ENCODE peak calls at places on chromosomes 5 and 9, in ten cellular contexts. One of them, this sample, is unnamed.

GRCh38 chr5:99721487-99721886 is 792.7 kb upstream of the CHD1 start:
- DNase-seq in SJCRH30: no peak
- DNase-seq in T follicular helper cell: no peak
- DNase-seq in GM23338: no peak
- DNase-seq in PC-3: peak
- DNase-seq in activated CD8-positive, alpha-beta memory T cell treated with anti-CD3 and anti-CD28 coated beads for 48 hours: no peak
- DNase-seq in activated T-cell treated with anti-CD3 and anti-CD28 coated beads, Interleukin-2, amount 50 U/mL, for 4 hours: no peak
- DNase-seq in tibial nerve: no peak
- DNase-seq in kidney tubule cell: no peak
- DNase-seq in foreskin keratinocyte: no peak
- DNase-seq in this sample: no peak

GRCh38 chr9:13719410-13719809 is 439.9 kb upstream of the MPDZ start:
- DNase-seq in GM23338: no peak
- DNase-seq in PC-3: peak
- DNase-seq in T follicular helper cell: no peak
- DNase-seq in SJCRH30: peak
- DNase-seq in foreskin keratinocyte: peak
- DNase-seq in activated CD8-positive, alpha-beta memory T cell treated with anti-CD3 and anti-CD28 coated beads for 48 hours: no peak
- DNase-seq in kidney tubule cell: peak
- DNase-seq in activated T-cell treated with anti-CD3 and anti-CD28 coated beads, Interleukin-2, amount 50 U/mL, for 4 hours: no peak
- DNase-seq in tibial nerve: no peak
- DNase-seq in this sample: peak

GRCh38 chr9:137176302-137177182 is 4.7 kb upstream of the TMEM210 start:
- DNase-seq in activated CD8-positive, alpha-beta memory T cell treated with anti-CD3 and anti-CD28 coated beads for 48 hours: no peak
- DNase-seq in PC-3: peak
- DNase-seq in foreskin keratinocyte: no peak
- DNase-seq in tibial nerve: no peak
- DNase-seq in GM23338: peak
- DNase-seq in T follicular helper cell: no peak
- DNase-seq in activated T-cell treated with anti-CD3 and anti-CD28 coated beads, Interleukin-2, amount 50 U/mL, for 4 hours: no peak
- DNase-seq in kidney tubule cell: peak
- DNase-seq in SJCRH30: peak
- DNase-seq in this sample: peak

GRCh38 chr5:172455511-172456061 is 1.3 kb upstream of the SH3PXD2B start:
- DNase-seq in PC-3: no peak
- DNase-seq in SJCRH30: peak
- DNase-seq in T follicular helper cell: no peak
- DNase-seq in activated T-cell treated with anti-CD3 and anti-CD28 coated beads, Interleukin-2, amount 50 U/mL, for 4 hours: no peak
- DNase-seq in foreskin keratinocyte: peak
- DNase-seq in activated CD8-positive, alpha-beta memory T cell treated with anti-CD3 and anti-CD28 coated beads for 48 hours: no peak
- DNase-seq in tibial nerve: no peak
- DNase-seq in GM23338: no peak
- DNase-seq in kidney tubule cell: no peak
- DNase-seq in this sample: peak

GRCh38 chr9:14031015-14031414 is 282.9 kb downstream of the NFIB start:
- DNase-seq in kidney tubule cell: peak
- DNase-seq in GM23338: peak
- DNase-seq in activated T-cell treated with anti-CD3 and anti-CD28 coated beads, Interleukin-2, amount 50 U/mL, for 4 hours: no peak
- DNase-seq in PC-3: no peak
- DNase-seq in activated CD8-positive, alpha-beta memory T cell treated with anti-CD3 and anti-CD28 coated beads for 48 hours: no peak
- DNase-seq in T follicular helper cell: no peak
- DNase-seq in tibial nerve: no peak
- DNase-seq in foreskin keratinocyte: peak
- DNase-seq in SJCRH30: peak
- DNase-seq in this sample: no peak

GRCh38 chr5:142974449-142974848 is 204.3 kb downstream of the ARHGAP26 start:
- DNase-seq in activated CD8-positive, alpha-beta memory T cell treated with anti-CD3 and anti-CD28 coated beads for 48 hours: no peak
- DNase-seq in SJCRH30: no peak
- DNase-seq in GM23338: no peak
- DNase-seq in PC-3: no peak
- DNase-seq in activated T-cell treated with anti-CD3 and anti-CD28 coated beads, Interleukin-2, amount 50 U/mL, for 4 hours: no peak
- DNase-seq in foreskin keratinocyte: no peak
- DNase-seq in tibial nerve: no peak
- DNase-seq in kidney tubule cell: no peak
- DNase-seq in T follicular helper cell: no peak
- DNase-seq in this sample: no peak

GRCh38 chr5:176611435-176611834 is 1.5 kb upstream of the GPRIN1 start:
- DNase-seq in SJCRH30: peak
- DNase-seq in T follicular helper cell: peak
- DNase-seq in foreskin keratinocyte: peak
- DNase-seq in activated CD8-positive, alpha-beta memory T cell treated with anti-CD3 and anti-CD28 coated beads for 48 hours: no peak
- DNase-seq in tibial nerve: peak
- DNase-seq in kidney tubule cell: peak
- DNase-seq in PC-3: peak
- DNase-seq in GM23338: peak
- DNase-seq in activated T-cell treated with anti-CD3 and anti-CD28 coated beads, Interleukin-2, amount 50 U/mL, for 4 hours: peak
- DNase-seq in this sample: peak

GRCh38 chr9:95912773-95913172 is 37.3 kb downstream of the ERCC6L2 start:
- DNase-seq in SJCRH30: no peak
- DNase-seq in activated CD8-positive, alpha-beta memory T cell treated with anti-CD3 and anti-CD28 coated beads for 48 hours: no peak
- DNase-seq in foreskin keratinocyte: no peak
- DNase-seq in T follicular helper cell: no peak
- DNase-seq in kidney tubule cell: no peak
- DNase-seq in GM23338: no peak
- DNase-seq in activated T-cell treated with anti-CD3 and anti-CD28 coated beads, Interleukin-2, amount 50 U/mL, for 4 hours: no peak
- DNase-seq in PC-3: no peak
- DNase-seq in tibial nerve: no peak
- DNase-seq in this sample: no peak

GRCh38 chr5:127442085-127442484 is 75.4 kb upstream of the PRRC1 start:
- DNase-seq in T follicular helper cell: no peak
- DNase-seq in foreskin keratinocyte: no peak
- DNase-seq in activated T-cell treated with anti-CD3 and anti-CD28 coated beads, Interleukin-2, amount 50 U/mL, for 4 hours: no peak
- DNase-seq in GM23338: peak
- DNase-seq in PC-3: peak
- DNase-seq in tibial nerve: no peak
- DNase-seq in activated CD8-positive, alpha-beta memory T cell treated with anti-CD3 and anti-CD28 coated beads for 48 hours: no peak
- DNase-seq in SJCRH30: peak
- DNase-seq in kidney tubule cell: no peak
- DNase-seq in this sample: peak

GRCh38 chr5:143213231-143213850 is 190.1 kb downstream of the NR3C1 start:
- DNase-seq in tibial nerve: no peak
- DNase-seq in T follicular helper cell: no peak
- DNase-seq in activated T-cell treated with anti-CD3 and anti-CD28 coated beads, Interleukin-2, amount 50 U/mL, for 4 hours: no peak
- DNase-seq in foreskin keratinocyte: peak
- DNase-seq in GM23338: no peak
- DNase-seq in PC-3: no peak
- DNase-seq in kidney tubule cell: peak
- DNase-seq in activated CD8-positive, alpha-beta memory T cell treated with anti-CD3 and anti-CD28 coated beads for 48 hours: no peak
- DNase-seq in SJCRH30: no peak
- DNase-seq in this sample: no peak

GRCh38 chr9:13269589-13270452 is 9.7 kb downstream of the MPDZ start:
- DNase-seq in SJCRH30: no peak
- DNase-seq in activated CD8-positive, alpha-beta memory T cell treated with anti-CD3 and anti-CD28 coated beads for 48 hours: no peak
- DNase-seq in activated T-cell treated with anti-CD3 and anti-CD28 coated beads, Interleukin-2, amount 50 U/mL, for 4 hours: no peak
- DNase-seq in GM23338: no peak
- DNase-seq in tibial nerve: no peak
- DNase-seq in T follicular helper cell: no peak
- DNase-seq in foreskin keratinocyte: no peak
- DNase-seq in PC-3: no peak
- DNase-seq in kidney tubule cell: no peak
- DNase-seq in this sample: no peak

GRCh38 chr5:148984333-148984732 is 78.5 kb downstream of the SH3TC2 start:
- DNase-seq in foreskin keratinocyte: peak
- DNase-seq in activated T-cell treated with anti-CD3 and anti-CD28 coated beads, Interleukin-2, amount 50 U/mL, for 4 hours: no peak
- DNase-seq in SJCRH30: peak
- DNase-seq in kidney tubule cell: peak
- DNase-seq in GM23338: peak
- DNase-seq in PC-3: peak
- DNase-seq in tibial nerve: no peak
- DNase-seq in T follicular helper cell: no peak
- DNase-seq in activated CD8-positive, alpha-beta memory T cell treated with anti-CD3 and anti-CD28 coated beads for 48 hours: no peak
- DNase-seq in this sample: peak

GRCh38 chr5:172533399-172534228 is 79.3 kb upstream of the SH3PXD2B start:
- DNase-seq in activated CD8-positive, alpha-beta memory T cell treated with anti-CD3 and anti-CD28 coated beads for 48 hours: no peak
- DNase-seq in activated T-cell treated with anti-CD3 and anti-CD28 coated beads, Interleukin-2, amount 50 U/mL, for 4 hours: no peak
- DNase-seq in PC-3: no peak
- DNase-seq in tibial nerve: no peak
- DNase-seq in kidney tubule cell: no peak
- DNase-seq in foreskin keratinocyte: peak
- DNase-seq in T follicular helper cell: no peak
- DNase-seq in SJCRH30: no peak
- DNase-seq in GM23338: no peak
- DNase-seq in this sample: no peak

GRCh38 chr9:133584167-133584558 is 25.0 kb downstream of the FAM163B start:
- DNase-seq in GM23338: no peak
- DNase-seq in PC-3: no peak
- DNase-seq in activated CD8-positive, alpha-beta memory T cell treated with anti-CD3 and anti-CD28 coated beads for 48 hours: no peak
- DNase-seq in kidney tubule cell: no peak
- DNase-seq in SJCRH30: no peak
- DNase-seq in tibial nerve: no peak
- DNase-seq in activated T-cell treated with anti-CD3 and anti-CD28 coated beads, Interleukin-2, amount 50 U/mL, for 4 hours: no peak
- DNase-seq in T follicular helper cell: no peak
- DNase-seq in foreskin keratinocyte: no peak
- DNase-seq in this sample: no peak

GRCh38 chr9:131449276-131449675 is 53.4 kb upstream of the POMT1 start:
- DNase-seq in foreskin keratinocyte: no peak
- DNase-seq in T follicular helper cell: no peak
- DNase-seq in activated T-cell treated with anti-CD3 and anti-CD28 coated beads, Interleukin-2, amount 50 U/mL, for 4 hours: no peak
- DNase-seq in SJCRH30: no peak
- DNase-seq in PC-3: no peak
- DNase-seq in tibial nerve: no peak
- DNase-seq in kidney tubule cell: no peak
- DNase-seq in activated CD8-positive, alpha-beta memory T cell treated with anti-CD3 and anti-CD28 coated beads for 48 hours: no peak
- DNase-seq in GM23338: no peak
- DNase-seq in this sample: no peak

GRCh38 chr5:96432245-96433065 is 593 bp downstream of the PCSK1 start:
- DNase-seq in tibial nerve: no peak
- DNase-seq in activated T-cell treated with anti-CD3 and anti-CD28 coated beads, Interleukin-2, amount 50 U/mL, for 4 hours: no peak
- DNase-seq in activated CD8-positive, alpha-beta memory T cell treated with anti-CD3 and anti-CD28 coated beads for 48 hours: no peak
- DNase-seq in GM23338: peak
- DNase-seq in SJCRH30: no peak
- DNase-seq in kidney tubule cell: no peak
- DNase-seq in foreskin keratinocyte: no peak
- DNase-seq in PC-3: no peak
- DNase-seq in T follicular helper cell: no peak
- DNase-seq in this sample: no peak

GRCh38 chr5:31106742-31107546 is 86.5 kb upstream of the CDH6 start:
- DNase-seq in foreskin keratinocyte: no peak
- DNase-seq in activated T-cell treated with anti-CD3 and anti-CD28 coated beads, Interleukin-2, amount 50 U/mL, for 4 hours: no peak
- DNase-seq in kidney tubule cell: peak
- DNase-seq in GM23338: peak
- DNase-seq in activated CD8-positive, alpha-beta memory T cell treated with anti-CD3 and anti-CD28 coated beads for 48 hours: no peak
- DNase-seq in SJCRH30: peak
- DNase-seq in T follicular helper cell: no peak
- DNase-seq in PC-3: peak
- DNase-seq in tibial nerve: no peak
- DNase-seq in this sample: no peak

GRCh38 chr5:139131881-139132480 is 66.2 kb downstream of the SIL1 start:
- DNase-seq in tibial nerve: no peak
- DNase-seq in foreskin keratinocyte: no peak
- DNase-seq in SJCRH30: no peak
- DNase-seq in T follicular helper cell: no peak
- DNase-seq in activated CD8-positive, alpha-beta memory T cell treated with anti-CD3 and anti-CD28 coated beads for 48 hours: no peak
- DNase-seq in activated T-cell treated with anti-CD3 and anti-CD28 coated beads, Interleukin-2, amount 50 U/mL, for 4 hours: no peak
- DNase-seq in GM23338: no peak
- DNase-seq in kidney tubule cell: no peak
- DNase-seq in PC-3: no peak
- DNase-seq in this sample: no peak

GRCh38 chr5:111639912-111640311 is 117.1 kb downstream of the NREP start:
- DNase-seq in foreskin keratinocyte: no peak
- DNase-seq in GM23338: no peak
- DNase-seq in kidney tubule cell: no peak
- DNase-seq in T follicular helper cell: no peak
- DNase-seq in activated CD8-positive, alpha-beta memory T cell treated with anti-CD3 and anti-CD28 coated beads for 48 hours: no peak
- DNase-seq in PC-3: no peak
- DNase-seq in SJCRH30: no peak
- DNase-seq in tibial nerve: no peak
- DNase-seq in activated T-cell treated with anti-CD3 and anti-CD28 coated beads, Interleukin-2, amount 50 U/mL, for 4 hours: no peak
- DNase-seq in this sample: no peak

GRCh38 chr5:180785794-180786221 is 16.8 kb downstream of the MGAT1 start:
- DNase-seq in T follicular helper cell: no peak
- DNase-seq in activated CD8-positive, alpha-beta memory T cell treated with anti-CD3 and anti-CD28 coated beads for 48 hours: no peak
- DNase-seq in foreskin keratinocyte: peak
- DNase-seq in PC-3: peak
- DNase-seq in tibial nerve: no peak
- DNase-seq in activated T-cell treated with anti-CD3 and anti-CD28 coated beads, Interleukin-2, amount 50 U/mL, for 4 hours: no peak
- DNase-seq in SJCRH30: peak
- DNase-seq in kidney tubule cell: peak
- DNase-seq in GM23338: peak
- DNase-seq in this sample: peak

GRCh38 chr9:92180669-92181181 is 65.5 kb upstream of the SPTLC1 start:
- DNase-seq in GM23338: no peak
- DNase-seq in SJCRH30: peak
- DNase-seq in activated T-cell treated with anti-CD3 and anti-CD28 coated beads, Interleukin-2, amount 50 U/mL, for 4 hours: no peak
- DNase-seq in T follicular helper cell: no peak
- DNase-seq in activated CD8-positive, alpha-beta memory T cell treated with anti-CD3 and anti-CD28 coated beads for 48 hours: no peak
- DNase-seq in foreskin keratinocyte: peak
- DNase-seq in kidney tubule cell: peak
- DNase-seq in PC-3: peak
- DNase-seq in tibial nerve: no peak
- DNase-seq in this sample: peak

GRCh38 chr9:14405176-14405575 is 91.2 kb upstream of the NFIB start:
- DNase-seq in PC-3: no peak
- DNase-seq in T follicular helper cell: no peak
- DNase-seq in activated CD8-positive, alpha-beta memory T cell treated with anti-CD3 and anti-CD28 coated beads for 48 hours: no peak
- DNase-seq in foreskin keratinocyte: no peak
- DNase-seq in tibial nerve: no peak
- DNase-seq in kidney tubule cell: no peak
- DNase-seq in activated T-cell treated with anti-CD3 and anti-CD28 coated beads, Interleukin-2, amount 50 U/mL, for 4 hours: no peak
- DNase-seq in GM23338: no peak
- DNase-seq in SJCRH30: no peak
- DNase-seq in this sample: no peak

GRCh38 chr9:98807070-98807810 is at the start of gene GALNT12:
- DNase-seq in SJCRH30: peak
- DNase-seq in activated T-cell treated with anti-CD3 and anti-CD28 coated beads, Interleukin-2, amount 50 U/mL, for 4 hours: peak
- DNase-seq in T follicular helper cell: peak
- DNase-seq in tibial nerve: no peak
- DNase-seq in foreskin keratinocyte: no peak
- DNase-seq in PC-3: no peak
- DNase-seq in kidney tubule cell: peak
- DNase-seq in activated CD8-positive, alpha-beta memory T cell treated with anti-CD3 and anti-CD28 coated beads for 48 hours: no peak
- DNase-seq in GM23338: peak
- DNase-seq in this sample: peak

GRCh38 chr5:39191216-39191615 is 28.1 kb downstream of the FYB1 start:
- DNase-seq in foreskin keratinocyte: no peak
- DNase-seq in SJCRH30: peak
- DNase-seq in GM23338: no peak
- DNase-seq in T follicular helper cell: no peak
- DNase-seq in tibial nerve: no peak
- DNase-seq in activated T-cell treated with anti-CD3 and anti-CD28 coated beads, Interleukin-2, amount 50 U/mL, for 4 hours: no peak
- DNase-seq in kidney tubule cell: no peak
- DNase-seq in activated CD8-positive, alpha-beta memory T cell treated with anti-CD3 and anti-CD28 coated beads for 48 hours: no peak
- DNase-seq in PC-3: no peak
- DNase-seq in this sample: no peak

GRCh38 chr9:108078823-108079222 is 589.3 kb upstream of the KLF4 start:
- DNase-seq in kidney tubule cell: no peak
- DNase-seq in activated T-cell treated with anti-CD3 and anti-CD28 coated beads, Interleukin-2, amount 50 U/mL, for 4 hours: no peak
- DNase-seq in foreskin keratinocyte: no peak
- DNase-seq in tibial nerve: no peak
- DNase-seq in T follicular helper cell: no peak
- DNase-seq in PC-3: no peak
- DNase-seq in SJCRH30: no peak
- DNase-seq in GM23338: no peak
- DNase-seq in activated CD8-positive, alpha-beta memory T cell treated with anti-CD3 and anti-CD28 coated beads for 48 hours: no peak
- DNase-seq in this sample: no peak

GRCh38 chr9:136532799-136533774 is 12.8 kb downstream of the NOTCH1 start:
- DNase-seq in PC-3: no peak
- DNase-seq in SJCRH30: no peak
- DNase-seq in activated CD8-positive, alpha-beta memory T cell treated with anti-CD3 and anti-CD28 coated beads for 48 hours: peak
- DNase-seq in kidney tubule cell: no peak
- DNase-seq in tibial nerve: no peak
- DNase-seq in GM23338: no peak
- DNase-seq in activated T-cell treated with anti-CD3 and anti-CD28 coated beads, Interleukin-2, amount 50 U/mL, for 4 hours: peak
- DNase-seq in T follicular helper cell: peak
- DNase-seq in foreskin keratinocyte: no peak
- DNase-seq in this sample: no peak

GRCh38 chr5:14806452-14806851 is 65.1 kb downstream of the ANKH start:
- DNase-seq in PC-3: no peak
- DNase-seq in activated CD8-positive, alpha-beta memory T cell treated with anti-CD3 and anti-CD28 coated beads for 48 hours: no peak
- DNase-seq in SJCRH30: no peak
- DNase-seq in foreskin keratinocyte: no peak
- DNase-seq in T follicular helper cell: no peak
- DNase-seq in tibial nerve: peak
- DNase-seq in GM23338: no peak
- DNase-seq in activated T-cell treated with anti-CD3 and anti-CD28 coated beads, Interleukin-2, amount 50 U/mL, for 4 hours: no peak
- DNase-seq in kidney tubule cell: no peak
- DNase-seq in this sample: peak

GRCh38 chr5:56534102-56534501 is 281.2 kb upstream of the MAP3K1 start:
- DNase-seq in activated T-cell treated with anti-CD3 and anti-CD28 coated beads, Interleukin-2, amount 50 U/mL, for 4 hours: no peak
- DNase-seq in T follicular helper cell: no peak
- DNase-seq in SJCRH30: no peak
- DNase-seq in foreskin keratinocyte: peak
- DNase-seq in tibial nerve: no peak
- DNase-seq in GM23338: no peak
- DNase-seq in PC-3: peak
- DNase-seq in kidney tubule cell: peak
- DNase-seq in activated CD8-positive, alpha-beta memory T cell treated with anti-CD3 and anti-CD28 coated beads for 48 hours: no peak
- DNase-seq in this sample: no peak